ENCODE peak calls at places on chromosome 20, in six cellular contexts. T is HCT116, E is WTC11, D is HepG2, U is H1, K is K562. I is an unnamed sample.

GRCh38 chr20:42484790-42485365 is 704.8 kb downstream of the PTPRT start:
- DNase-seq in U (no peak), T (no peak), K (no peak), E (no peak), D (no peak), I (no peak)

GRCh38 chr20:63313349-63314014 is 20.5 kb downstream of the COL20A1 start:
- DNase-seq in K (no peak), E (no peak), T (no peak), U (no peak), D (no peak), I (no peak)

GRCh38 chr20:62782893-62783278 is 13.4 kb upstream of the MRGBP start:
- DNase-seq in D (no peak), T (no peak), E (no peak), K (no peak), U (no peak), I (no peak)

GRCh38 chr20:58547527-58548475 is 32.6 kb upstream of the APCDD1L start:
- DNase-seq in D (no peak), U (no peak), K (no peak), T (no peak), E (no peak), I (no peak)

GRCh38 chr20:7744411-7744810 is 195.8 kb downstream of the HAO1 start:
- DNase-seq in D (no peak), T (no peak), K (no peak), U (no peak), E (no peak), I (no peak)

GRCh38 chr20:8344106-8344505 is 212.0 kb downstream of the PLCB1 start:
- DNase-seq in K (no peak), D (no peak), T (no peak), U (no peak), E (no peak), I (no peak)

GRCh38 chr20:51810155-51811039 is 8.1 kb upstream of the SALL4 start:
- DNase-seq in D (peak), E (no peak), T (no peak), K (no peak), U (no peak), I (no peak)

GRCh38 chr20:7272512-7272911 is 505.0 kb downstream of the BMP2 start:
- DNase-seq in U (no peak), K (no peak), D (no peak), E (no peak), T (no peak), I (no peak)

GRCh38 chr20:10047427-10047826 is 12.6 kb downstream of the ANKEF1 start:
- DNase-seq in E (peak), U (peak), D (peak), K (peak), T (no peak), I (no peak)

GRCh38 chr20:50980851-50981713 is 22.5 kb downstream of the MOCS3 start:
- DNase-seq in D (peak), K (peak), E (peak), U (no peak), T (peak), I (peak)

GRCh38 chr20:15220778-15221565 is 883.6 kb upstream of the FLRT3 start:
- DNase-seq in T (no peak), K (no peak), U (peak), D (peak), E (no peak), I (no peak)

GRCh38 chr20:62737971-62738881 is 29.6 kb downstream of the NTSR1 start:
- DNase-seq in E (peak), U (no peak), D (no peak), T (no peak), K (no peak), I (no peak)

GRCh38 chr20:23515250-23515939 is 24.5 kb downstream of the CST8 start:
- DNase-seq in K (no peak), E (no peak), U (no peak), D (no peak), T (no peak), I (no peak)

GRCh38 chr20:55174635-55175034 is 699.2 kb downstream of the DOK5 start:
- DNase-seq in D (no peak), K (no peak), E (no peak), U (no peak), T (no peak), I (no peak)

GRCh38 chr20:44601801-44602204 is 19.4 kb downstream of the PKIG start:
- DNase-seq in D (no peak), E (no peak), U (no peak), T (no peak), K (no peak), I (no peak)

GRCh38 chr20:4869290-4870193 is 131.8 kb downstream of the SLC23A2 start:
- DNase-seq in T (no peak), E (no peak), K (no peak), U (no peak), D (no peak), I (no peak)

GRCh38 chr20:21315138-21315537 is 12.0 kb downstream of the XRN2 start:
- DNase-seq in K (no peak), U (no peak), E (no peak), T (no peak), D (no peak), I (no peak)

GRCh38 chr20:18020931-18021330 is 36.8 kb downstream of the OVOL2 start:
- DNase-seq in K (no peak), U (no peak), T (no peak), E (no peak), D (no peak), I (no peak)

GRCh38 chr20:18012901-18013300 is 44.1 kb downstream of the MGME1 start:
- DNase-seq in D (no peak), T (no peak), K (no peak), E (no peak), U (no peak), I (no peak)

GRCh38 chr20:18016772-18017171 is 40.9 kb downstream of the OVOL2 start:
- DNase-seq in K (no peak), D (no peak), U (no peak), E (no peak), T (no peak), I (no peak)

GRCh38 chr20:18019068-18019467 is 38.6 kb downstream of the OVOL2 start:
- DNase-seq in U (no peak), K (peak), D (peak), T (no peak), E (peak), I (no peak)

DNA sequence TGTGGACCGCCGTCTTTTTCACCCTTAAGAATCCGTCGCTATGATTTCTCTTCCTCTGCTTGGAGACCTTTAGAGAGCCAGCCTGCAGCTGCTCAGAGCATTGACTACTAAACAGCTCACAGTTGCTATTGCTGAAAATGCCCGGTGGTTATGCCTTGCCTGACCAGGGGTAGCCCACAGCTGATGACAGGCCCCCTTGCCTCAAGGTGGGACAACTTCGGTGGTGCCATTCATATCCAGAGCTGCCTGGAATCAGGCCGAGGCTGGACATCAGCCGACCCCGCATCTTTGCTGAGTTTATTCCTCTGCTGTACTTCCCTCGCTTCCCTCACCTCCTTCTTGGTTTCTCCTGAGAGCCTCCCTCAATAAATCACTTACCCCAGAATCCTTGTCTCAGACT is 39.6 kb downstream of the OVOL2 start:
- DNase-seq in K (no peak), U (no peak), E (no peak), T (no peak), D (no peak), I (no peak)
- TF ChIP-seq ATF3 in K (no peak), U (no peak), E (no peak), T (no peak), D (no peak), I (no peak)

GRCh38 chr20:36541227-36542018 is at the start of gene MYL9:
- DNase-seq in U (no peak), K (peak), E (peak), D (no peak), T (no peak), I (no peak)

GRCh38 chr20:36540551-36541211 is 638 bp upstream of the MYL9 start:
- DNase-seq in U (no peak), D (no peak), K (no peak), E (no peak), T (no peak), I (no peak)

GRCh38 chr20:36542516-36543186 is 1.3 kb downstream of the MYL9 start:
- DNase-seq in K (no peak), E (no peak), D (no peak), T (no peak), U (no peak), I (no peak)

GRCh38 chr20:36543187-36544133 is 2.1 kb downstream of the MYL9 start:
- DNase-seq in K (no peak), E (no peak), T (no peak), U (no peak), D (no peak), I (no peak)

GRCh38 chr20:36542019-36542488 is 735 bp downstream of the MYL9 start:
- DNase-seq in E (peak), K (peak), T (peak), D (peak), U (no peak), I (no peak)
- TF ChIP-seq ATF3 in E (no peak), K (no peak), T (no peak), D (no peak), U (no peak), I (no peak)

GRCh38 chr20:46559685-46560440 is 9.4 kb upstream of the OCSTAMP start:
- DNase-seq in T (no peak), U (no peak), E (no peak), K (peak), D (peak), I (no peak)

GRCh38 chr20:46557231-46557956 is 6.9 kb upstream of the OCSTAMP start:
- DNase-seq in U (no peak), T (no peak), K (no peak), E (no peak), D (no peak), I (no peak)

GRCh38 chr20:46559001-46559400 is 8.5 kb upstream of the OCSTAMP start:
- DNase-seq in T (no peak), K (peak), E (no peak), U (no peak), D (no peak), I (no peak)

GRCh38 chr20:46555370-46555956 is 5.0 kb upstream of the OCSTAMP start:
- DNase-seq in E (no peak), K (no peak), U (no peak), D (no peak), T (no peak), I (no peak)

GRCh38 chr20:46558511-46558959 is 8.1 kb upstream of the OCSTAMP start:
- DNase-seq in K (no peak), E (no peak), U (no peak), T (no peak), D (peak), I (no peak)
- TF ChIP-seq ATF3 in K (no peak), E (no peak), U (no peak), T (no peak), D (no peak), I (no peak)

GRCh38 chr20:46629341-46629740 is 21.9 kb downstream of the SLC13A3 start:
- DNase-seq in K (no peak), D (no peak), E (no peak), U (no peak), T (no peak), I (no peak)

GRCh38 chr20:46627251-46627650 is 24.0 kb downstream of the SLC13A3 start:
- DNase-seq in U (no peak), T (no peak), D (no peak), K (no peak), E (no peak), I (no peak)

GRCh38 chr20:46631874-46632446 is 19.3 kb downstream of the SLC13A3 start:
- DNase-seq in K (no peak), E (no peak), D (no peak), T (no peak), U (no peak), I (no peak)

GRCh38 chr20:46631212-46631869 is 19.9 kb downstream of the SLC13A3 start:
- DNase-seq in D (peak), E (no peak), K (peak), T (no peak), U (no peak), I (no peak)

DNA sequence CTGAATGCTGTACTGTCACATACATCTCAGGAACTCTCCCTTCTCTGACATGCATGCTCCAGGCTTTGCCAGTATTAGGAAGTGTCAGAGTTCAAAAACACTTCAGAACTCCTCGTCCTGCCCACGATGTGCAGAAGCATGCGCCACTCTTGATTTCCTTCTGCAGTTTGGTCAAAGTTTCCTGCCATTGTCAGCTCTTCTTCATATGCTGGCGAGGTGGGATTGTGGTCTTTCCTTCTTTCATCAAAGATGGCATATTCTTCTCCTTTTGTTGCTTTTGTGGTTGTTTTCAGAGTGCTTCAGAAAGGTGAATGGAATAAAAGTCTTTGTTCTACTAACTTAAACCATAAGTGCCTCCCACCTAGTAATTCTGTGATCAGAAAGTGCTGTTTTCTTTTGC is 20.9 kb downstream of the SLC13A3 start:
- DNase-seq in T (no peak), E (no peak), D (no peak), U (no peak), K (no peak), I (no peak)
- TF ChIP-seq ATF3 in T (no peak), E (no peak), D (no peak), U (no peak), K (no peak), I (no peak)

I was measured in GM12878.